ENCODE peak calls at places on chromosomes 4 and X, in four cellular contexts. S is prostate gland, B is stomach, E is suprapubic skin. H is an unnamed sample.

GRCh38 chr4:112083587-112084347 is 61.5 kb upstream of the FAM241A start:
- DNase-seq in B (no peak), S (no peak), E (no peak), H (no peak)

GRCh38 chrX:77899081-77899828 is at the start of gene COX7B:
- DNase-seq in S (peak), B (peak), E (no peak), H (no peak)

GRCh38 chr4:107824367-107825071 is at the start of gene SGMS2:
- DNase-seq in E (peak), S (peak), B (peak), H (peak)

GRCh38 chr4:4560136-4560535 is 18.3 kb upstream of the STX18 start:
- DNase-seq in B (no peak), S (no peak), E (no peak), H (no peak)

GRCh38 chr4:185424905-185425599 is 712 bp downstream of the UFSP2 start:
- DNase-seq in E (no peak), S (peak), B (no peak), H (no peak)

GRCh38 chrX:73561791-73562190 is 1.2 kb upstream of the CHIC1 start:
- DNase-seq in S (no peak), B (no peak), E (no peak), H (no peak)

GRCh38 chr4:33357121-33357520 is 2637.0 kb downstream of the PCDH7 start:
- DNase-seq in B (no peak), E (no peak), S (no peak), H (no peak)

GRCh38 chr4:2797545-2798305 is 4.8 kb downstream of the SH3BP2 start:
- DNase-seq in E (peak), B (peak), S (peak), H (peak)

GRCh38 chrX:10611441-10612090 is 8.8 kb downstream of the MID1 start:
- DNase-seq in B (no peak), E (no peak), S (no peak), H (no peak)

GRCh38 chrX:69321006-69321655 is 155.9 kb upstream of the PJA1 start:
- DNase-seq in S (no peak), E (no peak), B (peak), H (no peak)

GRCh38 chrX:63581390-63581789 is 203.6 kb downstream of the ARHGEF9 start:
- DNase-seq in E (no peak), S (no peak), B (no peak), H (no peak)

GRCh38 chrX:15447985-15448639 is 45.0 kb downstream of the PIR start:
- DNase-seq in S (no peak), B (no peak), E (no peak), H (no peak)

GRCh38 chr4:13615162-13615561 is 12.4 kb downstream of the BOD1L1 start:
- DNase-seq in S (no peak), E (no peak), B (no peak), H (no peak)

GRCh38 chrX:40922307-40922706 is 162.9 kb upstream of the USP9X start:
- DNase-seq in B (no peak), S (no peak), E (no peak), H (no peak)

GRCh38 chr4:184598753-184599491 is 50.3 kb downstream of the CASP3 start:
- DNase-seq in S (no peak), B (peak), E (no peak), H (no peak)

GRCh38 chrX:5957506-5957905 is 271.2 kb downstream of the NLGN4X start:
- DNase-seq in B (no peak), S (no peak), E (no peak), H (no peak)

GRCh38 chrX:46820391-46821100 is 16.3 kb upstream of the RP2 start:
- DNase-seq in E (no peak), S (no peak), B (no peak), H (no peak)

GRCh38 chr4:110543577-110543976 is 67.6 kb downstream of the ENPEP start:
- DNase-seq in S (no peak), B (no peak), E (no peak), H (no peak)

GRCh38 chr4:181301735-181302380 is 941.3 kb upstream of the TENM3 start:
- DNase-seq in S (peak), E (no peak), B (peak), H (no peak)

GRCh38 chrX:129646721-129647587 is 7.8 kb downstream of the APLN start:
- DNase-seq in E (no peak), B (peak), S (no peak), H (no peak)
- TF ChIP-seq POLR2AphosphoS5 in E (no peak), B (no peak), S (no peak), H (no peak)

DNA sequence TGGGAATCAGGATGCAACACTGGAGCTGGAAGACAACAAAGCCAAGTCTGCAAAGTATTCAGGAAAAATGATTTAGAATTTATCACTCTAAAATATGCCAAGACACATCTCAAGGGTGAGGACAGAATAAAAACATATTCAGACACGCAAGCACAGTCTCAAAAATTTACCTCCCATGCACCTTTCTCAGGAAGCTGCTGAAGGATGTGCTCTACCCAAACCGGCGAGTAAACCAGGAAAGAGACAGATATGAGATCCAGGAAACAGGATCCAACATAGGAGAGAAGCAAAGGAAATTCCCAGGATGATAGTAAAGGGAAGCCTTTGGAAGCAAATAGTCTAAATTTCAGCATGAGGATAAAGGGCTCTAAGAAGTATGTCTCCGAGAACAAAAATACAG is 30.8 kb upstream of the KCNE5 start:
- DNase-seq in B (no peak), E (no peak), S (no peak), H (no peak)
- TF ChIP-seq POLR2AphosphoS5 in B (no peak), E (no peak), S (no peak), H (no peak)

GRCh38 chr4:28845158-28845557 is 1875.0 kb upstream of the PCDH7 start:
- DNase-seq in E (no peak), B (no peak), S (no peak), H (no peak)
- TF ChIP-seq POLR2AphosphoS5 in E (no peak), B (no peak), S (no peak), H (no peak)

DNA sequence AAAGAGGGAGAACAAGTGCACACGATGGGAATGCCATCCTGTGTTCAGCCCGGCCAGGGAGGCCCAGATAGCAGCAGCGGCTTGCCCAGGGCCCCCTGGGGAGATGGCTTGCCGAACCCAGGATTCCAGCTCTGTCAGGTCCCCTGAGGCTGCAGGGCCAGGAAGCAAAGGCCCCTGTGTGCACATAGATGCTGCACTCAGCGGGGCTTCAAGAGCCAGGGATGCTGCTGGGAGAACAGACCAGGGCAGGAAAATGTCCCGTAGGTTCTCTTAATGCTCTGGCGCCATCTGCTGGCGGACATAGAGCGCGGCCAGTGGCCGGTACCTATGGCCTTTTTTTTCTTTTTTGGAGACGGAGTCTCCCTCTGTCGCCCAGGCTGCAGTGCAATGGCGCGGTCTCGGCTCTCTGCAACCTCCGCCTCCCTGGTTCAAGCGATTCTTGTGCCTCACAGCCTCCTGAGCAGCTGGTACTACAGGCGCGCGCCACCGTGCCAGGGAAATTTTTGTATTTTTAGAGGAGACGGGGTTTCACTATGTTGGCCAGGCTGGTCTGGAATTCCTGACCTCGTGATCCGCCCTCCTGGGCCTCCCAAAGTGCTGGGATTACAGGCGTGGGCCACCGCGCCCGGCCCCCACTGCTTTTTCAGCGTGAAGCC is 22.4 kb downstream of the MED28 start:
- DNase-seq in S (peak), B (peak), E (peak), H (peak)
- TF ChIP-seq POLR2AphosphoS5 in S (no peak), B (no peak), E (no peak), H (peak)

DNA sequence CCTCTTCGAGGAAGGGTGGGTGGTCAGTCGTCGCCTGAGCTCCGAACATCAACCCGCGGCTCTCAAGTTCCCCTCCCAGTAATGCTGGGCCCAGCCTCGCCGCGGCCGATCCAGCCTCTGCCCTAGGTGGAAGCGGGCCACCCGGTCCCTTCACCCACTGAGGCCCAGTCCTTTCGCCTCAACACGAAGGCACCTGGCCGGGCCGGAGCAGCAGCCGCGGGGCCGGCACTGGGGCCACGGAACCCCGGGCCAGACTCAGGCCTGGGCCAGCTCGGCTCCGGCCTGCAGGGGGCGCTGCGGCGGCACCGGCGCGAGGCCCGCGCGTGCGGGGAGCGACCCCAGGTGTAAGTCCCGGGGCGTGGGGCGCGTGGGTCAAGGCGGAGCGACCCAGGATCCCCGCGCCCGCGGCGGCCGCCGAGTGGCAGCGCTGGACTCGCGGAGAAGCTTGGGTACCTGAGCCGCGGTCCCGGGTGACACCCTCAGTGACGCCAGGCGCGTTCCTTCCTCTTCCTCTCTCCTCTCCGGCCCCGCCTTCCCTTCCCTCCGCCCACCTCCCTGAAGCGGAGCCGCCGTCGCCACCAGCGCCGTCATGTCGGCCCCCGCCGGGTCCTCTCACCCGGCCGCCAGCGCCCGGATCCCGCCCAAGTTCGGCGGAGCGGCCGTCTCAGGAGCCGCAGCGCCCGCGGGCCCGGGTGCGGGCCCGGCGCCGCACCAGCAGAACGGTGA is at the start of gene SEC24B:
- DNase-seq in B (peak), E (peak), S (peak), H (peak)
- TF ChIP-seq POLR2AphosphoS5 in B (peak), E (no peak), S (peak), H (peak)